ENCODE peak calls at places on chromosomes 4 and X, in seven cellular contexts. Y is GM23338; W is effector memory CD4-positive, alpha-beta T cell; X is pancreas; F is transverse colon; S is CD8-positive, alpha-beta T cell; B is stomach. I is an unnamed sample.

GRCh38 chrX:75603833-75604232 is 81.0 kb upstream of the ZDHHC15 start:
- DNase-seq in F (no peak), W (no peak), S (no peak), X (no peak), Y (peak), B (no peak), I (peak)

GRCh38 chr4:47913328-47913727 is 1.1 kb downstream of the NFXL1 start:
- DNase-seq in W (no peak), B (no peak), X (no peak), S (no peak), Y (peak), F (no peak), I (no peak)

GRCh38 chr4:4855293-4856070 is 4.0 kb upstream of the MSX1 start:
- DNase-seq in B (no peak), Y (peak), S (no peak), W (no peak), X (no peak), F (no peak), I (no peak)

GRCh38 chr4:130689182-130689581 is 1593.2 kb downstream of the C4orf33 start:
- DNase-seq in S (no peak), F (no peak), X (no peak), Y (no peak), W (no peak), B (no peak), I (no peak)

GRCh38 chr4:112214397-112215264 is 17.0 kb upstream of the AP1AR start:
- DNase-seq in S (no peak), B (no peak), W (no peak), X (no peak), F (no peak), Y (peak), I (no peak)

GRCh38 chr4:80215449-80216052 is 18.2 kb downstream of the PRDM8 start:
- DNase-seq in S (no peak), B (no peak), W (no peak), F (no peak), X (no peak), Y (peak), I (no peak)

GRCh38 chrX:48824066-48824465 is 2.2 kb upstream of the ERAS start:
- DNase-seq in Y (no peak), W (no peak), X (no peak), F (no peak), S (no peak), B (no peak), I (no peak)

GRCh38 chr4:38752393-38752961 is 30.3 kb downstream of the TLR10 start:
- DNase-seq in B (no peak), F (no peak), S (no peak), Y (no peak), X (no peak), W (no peak), I (no peak)

GRCh38 chrX:70049925-70050324 is at the start of gene AWAT2:
- DNase-seq in X (no peak), S (no peak), W (no peak), F (no peak), B (no peak), Y (no peak), I (no peak)

GRCh38 chrX:150449313-150449712 is 86.2 kb downstream of the MAMLD1 start:
- DNase-seq in S (no peak), X (no peak), W (no peak), F (no peak), Y (peak), B (no peak), I (no peak)

GRCh38 chr4:10096201-10096975 is 20.2 kb downstream of the WDR1 start:
- DNase-seq in Y (no peak), B (peak), W (peak), X (peak), F (peak), S (peak), I (no peak)

GRCh38 chr4:152045781-152046571 is 285.2 kb upstream of the GATB start:
- DNase-seq in B (peak), X (peak), F (peak), S (no peak), W (no peak), Y (peak), I (no peak)

GRCh38 chr4:98068495-98068894 is 74.8 kb downstream of the STPG2 start:
- DNase-seq in X (no peak), B (no peak), S (no peak), W (no peak), F (no peak), Y (no peak), I (no peak)

GRCh38 chr4:157961591-157961990 is 211.2 kb downstream of the GASK1B start:
- DNase-seq in X (no peak), W (no peak), B (no peak), S (no peak), Y (no peak), F (no peak), I (no peak)

GRCh38 chr4:11954093-11954492 is 525.4 kb upstream of the HS3ST1 start:
- DNase-seq in W (no peak), S (no peak), B (no peak), F (peak), X (no peak), Y (peak), I (no peak)

GRCh38 chr4:152500798-152501434 is 35.0 kb downstream of the FBXW7 start:
- DNase-seq in B (peak), X (peak), S (no peak), F (peak), Y (peak), W (peak), I (no peak)

GRCh38 chr4:174066806-174067205 is 216.7 kb downstream of the FBXO8 start:
- DNase-seq in S (no peak), W (no peak), F (no peak), Y (no peak), B (no peak), X (no peak), I (no peak)

GRCh38 chr4:100311181-100311580 is 120.9 kb upstream of the DDIT4L start:
- DNase-seq in Y (peak), S (no peak), W (no peak), B (no peak), F (no peak), X (no peak), I (no peak)

GRCh38 chr4:159283697-159284492 is 181.0 kb downstream of the RAPGEF2 start:
- DNase-seq in Y (peak), B (no peak), W (no peak), X (no peak), S (no peak), F (no peak), I (no peak)

GRCh38 chr4:182238355-182238931 is 4.8 kb upstream of the TENM3 start:
- DNase-seq in Y (peak), S (no peak), X (no peak), W (no peak), F (no peak), B (no peak), I (no peak)

GRCh38 chrX:71216446-71216845 is 6.6 kb upstream of the GJB1 start:
- DNase-seq in X (no peak), W (no peak), S (no peak), Y (no peak), B (no peak), F (peak), I (no peak)

GRCh38 chr4:8141935-8142334 is 16.7 kb downstream of the ABLIM2 start:
- DNase-seq in W (no peak), B (no peak), F (no peak), X (no peak), Y (no peak), S (no peak), I (no peak)

GRCh38 chr4:147284218-147284617 is 196.7 kb upstream of the EDNRA start:
- DNase-seq in W (no peak), F (no peak), B (no peak), X (no peak), Y (no peak), S (no peak), I (no peak)

GRCh38 chr4:25367004-25367621 is 9.9 kb upstream of the ANAPC4 start:
- DNase-seq in B (no peak), F (no peak), Y (peak), X (no peak), W (no peak), S (no peak), I (no peak)

GRCh38 chr4:39565925-39566630 is 38.8 kb upstream of the UGDH start:
- DNase-seq in B (no peak), W (no peak), S (no peak), X (no peak), F (no peak), Y (no peak), I (no peak)

GRCh38 chr4:108590776-108591175 is 29.6 kb upstream of the RPL34 start:
- DNase-seq in Y (no peak), W (no peak), B (no peak), S (no peak), X (no peak), F (no peak), I (no peak)

GRCh38 chrX:56281789-56282188 is 49.6 kb downstream of the KLF8 start:
- DNase-seq in X (no peak), F (no peak), B (no peak), S (no peak), Y (peak), W (no peak), I (no peak)

GRCh38 chrX:127302841-127303240 is 483.3 kb downstream of the PRR32 start:
- DNase-seq in Y (no peak), F (no peak), X (no peak), W (no peak), S (no peak), B (no peak), I (no peak)

GRCh38 chrX:40644821-40645358 is 2.5 kb downstream of the CXorf38 start:
- DNase-seq in W (peak), X (peak), B (peak), F (peak), S (no peak), Y (no peak), I (no peak)

GRCh38 chr4:10093801-10094552 is 22.6 kb downstream of the WDR1 start:
- DNase-seq in B (no peak), X (no peak), Y (no peak), W (peak), S (no peak), F (no peak), I (no peak)

GRCh38 chrX:79107891-79108718 is 36.4 kb upstream of the GPR174 start:
- DNase-seq in W (no peak), B (no peak), X (no peak), F (no peak), S (no peak), Y (no peak), I (no peak)

GRCh38 chrX:40945366-40945713 is 139.9 kb upstream of the USP9X start:
- DNase-seq in S (no peak), B (no peak), Y (no peak), W (no peak), F (peak), X (peak), I (no peak)

DNA sequence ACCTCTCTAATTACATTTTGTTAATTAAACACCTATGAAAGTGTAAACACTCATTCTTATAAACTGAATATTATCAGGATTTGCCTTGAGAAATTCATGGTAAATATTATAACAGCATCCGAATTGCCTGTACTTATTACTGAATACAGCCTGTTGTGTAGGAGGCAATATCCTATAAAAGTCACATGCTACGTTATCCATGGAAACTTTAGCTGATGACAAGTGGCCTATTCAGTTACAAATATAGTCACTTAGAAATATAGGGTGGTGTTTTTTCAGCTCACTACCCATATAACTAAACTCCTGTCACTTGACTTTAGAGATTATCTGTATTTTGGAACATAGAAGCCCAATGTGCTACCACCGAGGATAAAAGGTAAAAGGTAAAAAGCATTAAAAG is 493.4 kb downstream of the INPP4B start:
- DNase-seq in S (no peak), W (no peak), B (no peak), X (no peak), F (no peak), Y (no peak), I (no peak)
- H3K4me3 ChIP-seq in S (no peak), W (no peak), B (no peak), X (no peak), F (no peak), Y (no peak), I (no peak)

GRCh38 chr4:1842993-1843448 is 12.9 kb downstream of the LETM1 start:
- DNase-seq in S (no peak), W (no peak), Y (no peak), F (no peak), B (no peak), X (no peak), I (no peak)

GRCh38 chr4:1839306-1839705 is 16.6 kb downstream of the LETM1 start:
- DNase-seq in W (no peak), Y (no peak), X (no peak), B (peak), F (peak), S (no peak), I (no peak)

GRCh38 chr4:1842339-1842895 is 13.5 kb downstream of the LETM1 start:
- DNase-seq in B (no peak), W (no peak), Y (no peak), F (no peak), X (no peak), S (no peak), I (no peak)

GRCh38 chr4:1841886-1842210 is 14.1 kb downstream of the LETM1 start:
- DNase-seq in F (no peak), S (no peak), B (no peak), Y (no peak), X (no peak), W (no peak), I (no peak)

DNA sequence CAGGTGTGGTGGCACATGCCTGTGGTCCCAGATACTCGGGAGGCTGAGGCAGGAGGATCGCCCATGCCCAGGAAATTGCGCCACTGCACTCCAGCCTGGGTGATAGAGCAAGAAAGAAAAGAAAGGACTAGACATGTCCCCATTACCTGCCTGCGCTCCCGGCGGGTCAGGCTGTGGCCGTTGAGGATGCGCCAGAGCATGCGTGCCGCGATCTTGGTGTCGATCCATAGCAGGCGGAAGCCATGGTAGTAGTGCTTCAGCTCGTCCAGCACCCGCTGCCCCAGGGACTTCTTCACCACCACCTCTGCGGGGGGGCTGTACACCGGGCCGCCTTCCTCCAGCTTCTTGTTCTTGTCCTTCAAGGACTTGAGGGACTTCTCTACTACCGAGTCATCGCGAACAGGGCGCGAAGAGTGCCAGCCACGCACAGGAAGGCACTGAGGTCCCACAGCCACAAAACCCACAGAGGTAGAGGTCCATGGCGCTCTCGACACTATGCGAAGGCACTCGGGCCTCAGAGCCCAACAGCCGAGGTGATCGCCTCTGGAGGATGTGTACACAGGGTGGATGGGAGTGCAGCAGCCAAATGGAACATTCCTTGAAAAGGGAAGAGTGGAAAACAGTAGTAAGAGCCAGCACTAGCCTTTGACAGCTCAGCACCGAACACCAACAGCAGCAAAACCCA is 14.6 kb downstream of the LETM1 start:
- DNase-seq in Y (no peak), W (no peak), X (no peak), F (no peak), S (no peak), B (no peak), I (no peak)
- H3K27ac ChIP-seq in Y (no peak), W (no peak), X (no peak), F (no peak), S (no peak), B (no peak), I (no peak)

GRCh38 chrX:137428777-137429564 is 137.0 kb upstream of the ZIC3 start:
- DNase-seq in W (no peak), B (no peak), X (no peak), S (no peak), F (no peak), Y (peak), I (no peak)

GRCh38 chrX:137427813-137428212 is 138.1 kb upstream of the ZIC3 start:
- DNase-seq in B (no peak), W (no peak), Y (peak), F (no peak), X (no peak), S (no peak), I (no peak)

GRCh38 chrX:137430301-137430700 is 135.6 kb upstream of the ZIC3 start:
- DNase-seq in X (no peak), S (no peak), F (no peak), Y (peak), W (no peak), B (no peak), I (no peak)

GRCh38 chrX:137427061-137427778 is 138.7 kb upstream of the ZIC3 start:
- DNase-seq in F (no peak), B (no peak), X (no peak), Y (peak), W (no peak), S (no peak), I (no peak)

GRCh38 chrX:137428251-137428661 is 137.7 kb upstream of the ZIC3 start:
- DNase-seq in F (no peak), B (no peak), W (no peak), S (no peak), Y (peak), X (no peak), I (no peak)
- H3K4me3 ChIP-seq in F (peak), B (peak), W (peak), S (peak), Y (peak), X (peak), I (peak)

GRCh38 chr4:184284742-184285141 is 67.1 kb upstream of the ENPP6 start:
- DNase-seq in X (no peak), W (no peak), B (no peak), Y (no peak), F (no peak), S (no peak), I (no peak)

GRCh38 chr4:184289179-184289535 is 71.5 kb upstream of the ENPP6 start:
- DNase-seq in X (no peak), W (no peak), Y (no peak), B (no peak), S (no peak), F (no peak), I (no peak)

GRCh38 chr4:184288451-184289178 is 70.9 kb upstream of the ENPP6 start:
- DNase-seq in X (no peak), W (no peak), Y (no peak), S (no peak), B (peak), F (peak), I (no peak)

GRCh38 chr4:184286346-184286745 is 68.7 kb upstream of the ENPP6 start:
- DNase-seq in W (no peak), Y (no peak), X (no peak), S (no peak), B (no peak), F (no peak), I (no peak)

DNA sequence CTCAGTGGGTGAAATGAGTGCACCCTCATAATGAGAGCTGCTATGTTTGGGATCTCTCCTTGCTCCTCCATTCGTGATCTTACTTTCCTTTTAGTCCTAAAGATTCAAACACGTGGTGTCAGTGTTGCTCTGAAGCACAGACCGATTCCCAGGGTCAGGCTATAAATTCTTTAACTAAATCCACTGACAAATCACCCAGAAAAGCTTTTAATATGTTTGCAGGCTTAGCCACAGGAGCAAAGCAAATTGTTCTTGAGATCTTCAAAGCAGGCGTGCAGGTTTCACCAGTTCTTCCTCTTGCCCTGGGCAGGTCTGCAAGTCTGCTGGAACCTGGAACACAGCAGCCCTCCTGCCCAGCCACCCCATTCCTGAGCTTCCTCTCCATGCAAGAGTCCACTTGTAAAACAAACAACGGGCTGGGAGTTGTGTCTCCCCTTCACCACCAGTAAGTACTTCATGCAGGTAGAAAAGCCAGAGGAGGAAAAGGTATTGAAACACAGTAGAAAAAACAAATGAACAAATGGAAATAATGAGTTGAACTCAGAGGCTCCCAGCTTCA is 70.1 kb upstream of the ENPP6 start:
- DNase-seq in B (peak), W (no peak), F (peak), S (no peak), X (no peak), Y (peak), I (no peak)
- H3K27ac ChIP-seq in B (peak), W (no peak), F (peak), S (no peak), X (no peak), Y (no peak), I (no peak)

GRCh38 chrX:130094712-130095111 is 15.6 kb downstream of the ELF4 start:
- DNase-seq in S (no peak), W (no peak), X (no peak), Y (no peak), F (no peak), B (no peak), I (no peak)

GRCh38 chrX:130086414-130087207 is 23.7 kb downstream of the ELF4 start:
- DNase-seq in S (peak), W (peak), X (no peak), B (no peak), Y (no peak), F (peak), I (no peak)

GRCh38 chrX:130093271-130093670 is 17.0 kb downstream of the ELF4 start:
- DNase-seq in F (no peak), W (no peak), X (no peak), Y (no peak), S (no peak), B (no peak), I (no peak)

GRCh38 chrX:130095249-130095648 is 15.0 kb downstream of the ELF4 start:
- DNase-seq in B (no peak), Y (no peak), W (no peak), F (no peak), X (no peak), S (no peak), I (no peak)

DNA sequence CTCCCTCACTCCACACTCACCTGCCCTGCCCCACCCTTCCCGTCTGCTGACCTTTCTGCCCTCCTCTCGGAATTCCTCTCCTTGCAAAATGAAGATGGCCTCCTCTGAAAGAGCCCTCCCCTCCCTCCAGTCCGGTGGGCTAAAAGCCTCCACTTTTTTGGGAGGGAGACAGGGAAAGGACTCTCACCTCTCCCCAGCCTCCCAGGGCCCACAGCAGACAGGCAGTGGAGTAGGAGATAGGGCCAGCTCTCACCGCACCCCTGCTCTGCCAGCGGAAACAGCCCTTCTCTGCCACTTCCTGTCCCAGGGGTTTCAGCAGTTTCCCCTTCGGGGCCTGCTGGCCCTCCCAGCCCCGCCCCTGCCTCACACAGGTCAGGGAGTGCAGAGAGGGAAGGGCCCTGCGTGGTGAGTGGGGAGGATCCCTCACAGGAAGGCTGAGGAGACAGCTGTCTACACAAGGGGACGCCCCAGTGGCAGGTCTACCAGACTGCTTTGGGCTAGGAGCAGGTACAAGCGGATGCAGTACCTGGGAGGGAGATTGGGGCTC is 18.2 kb downstream of the ELF4 start:
- DNase-seq in X (no peak), S (peak), Y (peak), F (peak), B (peak), W (peak), I (no peak)
- H3K4me3 ChIP-seq in X (no peak), S (peak), Y (no peak), F (no peak), B (no peak), W (peak), I (no peak)